ENCODE peak calls at places on chromosomes 3 and 15, in seven cellular contexts. Y, P, H, J, I, N and O are unnamed samples.

GRCh38 chr3:117246771-117247555 is 537.4 kb downstream of the TUSC7 start:
- DNase-seq in Y (no peak), P (no peak), H (no peak), J (no peak), I (no peak), N (no peak), O (no peak)

GRCh38 chr3:11532865-11533490 is 110.7 kb downstream of the VGLL4 start:
- DNase-seq in Y (no peak), P (no peak), H (no peak), J (peak; percentile 60), I (no peak), N (peak; percentile 46), O (no peak)

GRCh38 chr3:162390891-162391290 is 894.3 kb downstream of the OTOL1 start:
- DNase-seq in Y (no peak), P (no peak), H (no peak), J (peak; percentile 42), I (no peak), N (no peak), O (no peak)

GRCh38 chr3:15241341-15241740 is 35.3 kb downstream of the CAPN7 start:
- DNase-seq in Y (no peak), P (no peak), H (no peak), J (peak; percentile 23), I (no peak), N (no peak), O (no peak)

GRCh38 chr3:46959169-46959515 is 17.4 kb downstream of the CCDC12 start:
- DNase-seq in Y (no peak), P (no peak), H (no peak), J (no peak), I (no peak), N (no peak), O (no peak)

GRCh38 chr3:97687734-97688133 is 76.8 kb upstream of the ARL6 start:
- DNase-seq in Y (no peak), P (no peak), H (no peak), J (no peak), I (no peak), N (no peak), O (no peak)

GRCh38 chr3:194537732-194538247 is 51.0 kb upstream of the ATP13A3 start:
- DNase-seq in Y (no peak), P (no peak), H (peak; percentile 58), J (peak; percentile 71), I (no peak), N (no peak), O (no peak)

GRCh38 chr3:59970796-59971195 is 921.0 kb upstream of the CFAP20DC start:
- DNase-seq in Y (no peak), P (no peak), H (no peak), J (no peak), I (no peak), N (no peak), O (no peak)

GRCh38 chr3:180048840-180049239 is 12.1 kb upstream of the PEX5L start:
- DNase-seq in Y (no peak), P (no peak), H (no peak), J (no peak), I (no peak), N (no peak), O (no peak)

GRCh38 chr3:20066848-20067617 is 26.8 kb downstream of the KAT2B start:
- DNase-seq in Y (no peak), P (no peak), H (no peak), J (peak; percentile 20), I (peak; percentile 41), N (no peak), O (no peak)

GRCh38 chr15:49863431-49864205 is 242.8 kb downstream of the DTWD1 start:
- DNase-seq in Y (no peak), P (no peak), H (no peak), J (peak; percentile 74), I (no peak), N (no peak), O (no peak)

GRCh38 chr15:46304320-46304719 is 669.5 kb downstream of the SQOR start:
- DNase-seq in Y (no peak), P (no peak), H (no peak), J (no peak), I (no peak), N (no peak), O (no peak)

GRCh38 chr15:38226867-38227266 is 25.8 kb upstream of the SPRED1 start:
- DNase-seq in Y (peak; percentile 54), P (no peak), H (peak; percentile 87), J (peak; percentile 85), I (no peak), N (no peak), O (no peak)

GRCh38 chr3:11476814-11477213 is 166.9 kb downstream of the VGLL4 start:
- DNase-seq in Y (no peak), P (no peak), H (peak; percentile 32), J (no peak), I (no peak), N (no peak), O (no peak)

GRCh38 chr3:158749977-158750376 is 17.7 kb upstream of the RARRES1 start:
- DNase-seq in Y (no peak), P (no peak), H (no peak), J (no peak), I (no peak), N (no peak), O (no peak)

GRCh38 chr3:42535981-42536784 is 33.7 kb downstream of the VIPR1 start:
- DNase-seq in Y (peak; percentile 29), P (no peak), H (peak; percentile 73), J (peak; percentile 34), I (no peak), N (no peak), O (no peak)

GRCh38 chr3:111810909-111811308 is 48.2 kb upstream of the PHLDB2 start:
- DNase-seq in Y (no peak), P (no peak), H (no peak), J (peak; percentile 59), I (no peak), N (no peak), O (no peak)

GRCh38 chr15:90004252-90004651 is 3.1 kb downstream of the ZNF710 start:
- DNase-seq in Y (no peak), P (no peak), H (no peak), J (peak; percentile 47), I (no peak), N (peak; percentile 71), O (no peak)

GRCh38 chr15:90003736-90004135 is 2.6 kb downstream of the ZNF710 start:
- DNase-seq in Y (no peak), P (no peak), H (no peak), J (no peak), I (no peak), N (no peak), O (no peak)

GRCh38 chr15:90006217-90007088 is 5.3 kb downstream of the ZNF710 start:
- DNase-seq in Y (no peak), P (no peak), H (no peak), J (no peak), I (no peak), N (no peak), O (no peak)

GRCh38 chr15:90002428-90002844 is 1.3 kb downstream of the ZNF710 start:
- DNase-seq in Y (peak; percentile 47), P (peak; percentile 75), H (no peak), J (peak; percentile 49), I (peak; percentile 44), N (peak; percentile 73), O (no peak)

GRCh38 chr15:90004671-90005070 is 3.5 kb downstream of the ZNF710 start:
- DNase-seq in Y (no peak), P (peak; percentile 55), H (no peak), J (peak; percentile 94), I (no peak), N (peak; percentile 74), O (no peak)
- H3K27ac ChIP-seq in Y (peak overlapping the region; percentile 91), P (peak overlapping the region; percentile 93), H (peak overlapping the region; percentile 93), J (peak overlapping the region; percentile 7), I (peak overlapping the region; percentile 89), N (peak overlapping the region; percentile 82), O (peak overlapping the region; percentile 41)

GRCh38 chr15:70091649-70092461 is 5.9 kb downstream of the TLE3 start:
- DNase-seq in Y (no peak), P (no peak), H (peak; percentile 67), J (peak; percentile 28), I (no peak), N (no peak), O (no peak)

GRCh38 chr15:70092462-70092850 is 5.3 kb downstream of the TLE3 start:
- DNase-seq in Y (no peak), P (no peak), H (no peak), J (peak; percentile 57), I (no peak), N (no peak), O (no peak)

GRCh38 chr15:70093481-70094309 is 4.0 kb downstream of the TLE3 start:
- DNase-seq in Y (no peak), P (no peak), H (peak; percentile 81), J (peak; percentile 67), I (no peak), N (no peak), O (no peak)

GRCh38 chr15:70094690-70095311 is 2.9 kb downstream of the TLE3 start:
- DNase-seq in Y (no peak), P (no peak), H (peak; percentile 42), J (peak; percentile 50), I (no peak), N (no peak), O (no peak)

GRCh38 chr15:70093070-70093469 is 4.6 kb downstream of the TLE3 start:
- DNase-seq in Y (no peak), P (no peak), H (peak; percentile 38), J (peak; percentile 56), I (no peak), N (no peak), O (no peak)
- TF ChIP-seq CTCF in Y (no peak), P (no peak), H (no peak), J (no peak), I (no peak), N (no peak), O (no peak)

GRCh38 chr15:31010036-31010435 is 18.6 kb upstream of the MTMR10 start:
- DNase-seq in Y (no peak), P (no peak), H (no peak), J (no peak), I (no peak), N (no peak), O (no peak)

GRCh38 chr15:31016446-31016915 is 25.1 kb upstream of the MTMR10 start:
- DNase-seq in Y (no peak), P (no peak), H (no peak), J (peak; percentile 49), I (no peak), N (no peak), O (no peak)

GRCh38 chr15:31014608-31014925 is 23.1 kb upstream of the MTMR10 start:
- DNase-seq in Y (no peak), P (no peak), H (no peak), J (no peak), I (no peak), N (no peak), O (no peak)

GRCh38 chr15:31012455-31012854 is 21.0 kb upstream of the MTMR10 start:
- DNase-seq in Y (no peak), P (no peak), H (no peak), J (no peak), I (no peak), N (no peak), O (no peak)

GRCh38 chr15:31013863-31014607 is 22.6 kb upstream of the MTMR10 start:
- DNase-seq in Y (no peak), P (no peak), H (no peak), J (no peak), I (no peak), N (no peak), O (no peak)
- H3K4me3 ChIP-seq in Y (no peak overlapping the region), P (no peak overlapping the region), H (no peak overlapping the region), J (no peak overlapping the region), I (no peak overlapping the region), N (no peak overlapping the region), O (no peak overlapping the region)

DNA sequence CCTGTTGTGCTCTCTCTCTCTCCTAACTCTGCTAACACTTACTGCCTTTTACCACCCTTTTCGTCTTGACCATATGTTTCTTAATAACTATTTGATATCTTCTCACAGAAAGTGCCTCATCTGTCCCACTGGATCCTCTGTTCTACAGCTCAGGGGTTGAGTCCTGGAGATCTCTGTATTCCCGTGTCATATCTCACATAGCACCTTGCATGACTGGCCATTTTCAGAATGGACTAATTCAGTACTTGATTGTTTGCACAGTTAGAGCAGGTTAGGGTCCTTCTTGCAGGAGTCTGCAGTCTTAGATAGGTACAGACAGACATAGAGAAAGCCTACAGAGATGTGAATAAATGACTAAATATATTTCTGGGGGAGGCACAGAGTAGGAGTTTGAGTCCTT is 20.9 kb downstream of the HACD3 start:
- DNase-seq in Y (no peak), P (no peak), H (no peak), J (no peak), I (no peak), N (no peak), O (no peak)
- H3K27ac ChIP-seq in Y (no peak overlapping the region), P (no peak overlapping the region), H (no peak overlapping the region), J (no peak overlapping the region), I (no peak overlapping the region), N (no peak overlapping the region), O (no peak overlapping the region)